ENCODE peak calls at places on chromosomes 7 and 10, in ten cellular contexts. K, Q, N, T, Z, C, S, A, Y and H are unnamed samples.

GRCh38 chr10:108180883-108181282 is 1016.4 kb upstream of the SORCS1 start:
- DNase-seq in K (no peak), Q (no peak), N (no peak), T (no peak), Z (no peak), C (no peak), S (peak), A (no peak), Y (no peak), H (no peak)

GRCh38 chr10:3740157-3740871 is 44.7 kb downstream of the KLF6 start:
- DNase-seq in K (peak), Q (no peak), N (no peak), T (no peak), Z (peak), C (no peak), S (no peak), A (no peak), Y (no peak), H (peak)

GRCh38 chr7:24741691-24742639 is 15.3 kb downstream of the GSDME start:
- DNase-seq in K (peak), Q (no peak), N (no peak), T (no peak), Z (peak), C (no peak), S (no peak), A (peak), Y (no peak), H (peak)

GRCh38 chr7:131895541-131896173 is 339.2 kb upstream of the PODXL start:
- DNase-seq in K (peak), Q (no peak), N (no peak), T (no peak), Z (peak), C (no peak), S (no peak), A (peak), Y (peak), H (peak)

GRCh38 chr10:1601371-1601906 is 135.9 kb downstream of the ADARB2 start:
- DNase-seq in K (no peak), Q (no peak), N (no peak), T (no peak), Z (no peak), C (no peak), S (no peak), A (no peak), Y (no peak), H (no peak)

GRCh38 chr10:49606981-49607535 is 3.1 kb upstream of the SLC18A3 start:
- DNase-seq in K (peak), Q (peak), N (peak), T (peak), Z (peak), C (peak), S (peak), A (peak), Y (peak), H (peak)

GRCh38 chr7:105017263-105018051 is 3.5 kb downstream of the KMT2E start:
- DNase-seq in K (no peak), Q (no peak), N (peak), T (no peak), Z (no peak), C (no peak), S (peak), A (no peak), Y (no peak), H (no peak)

GRCh38 chr10:28285816-28286215 is 17.0 kb downstream of the MPP7 start:
- DNase-seq in K (no peak), Q (no peak), N (no peak), T (no peak), Z (no peak), C (no peak), S (no peak), A (no peak), Y (no peak), H (no peak)

GRCh38 chr10:122733450-122733849 is 33.8 kb upstream of the C10orf120 start:
- DNase-seq in K (no peak), Q (no peak), N (no peak), T (no peak), Z (no peak), C (no peak), S (no peak), A (no peak), Y (no peak), H (no peak)

GRCh38 chr10:79232864-79233263 is 114.4 kb upstream of the PPIF start:
- DNase-seq in K (no peak), Q (no peak), N (no peak), T (no peak), Z (no peak), C (no peak), S (no peak), A (no peak), Y (no peak), H (no peak)

GRCh38 chr7:149205690-149206381 is 10.5 kb downstream of the ZNF282 start:
- DNase-seq in K (no peak), Q (no peak), N (no peak), T (no peak), Z (no peak), C (no peak), S (peak), A (no peak), Y (no peak), H (no peak)

GRCh38 chr7:121961491-121961890 is 88.5 kb downstream of the PTPRZ1 start:
- DNase-seq in K (peak), Q (no peak), N (no peak), T (no peak), Z (no peak), C (no peak), S (no peak), A (no peak), Y (no peak), H (no peak)

GRCh38 chr10:5575482-5576153 is 50.9 kb downstream of the CALML3 start:
- DNase-seq in K (peak), Q (no peak), N (no peak), T (no peak), Z (peak), C (no peak), S (no peak), A (no peak), Y (no peak), H (peak)

GRCh38 chr7:2821161-2821841 is 22.8 kb downstream of the GNA12 start:
- DNase-seq in K (peak), Q (no peak), N (no peak), T (no peak), Z (peak), C (peak), S (peak), A (no peak), Y (no peak), H (peak)

GRCh38 chr7:69864283-69864682 is 266.0 kb downstream of the AUTS2 start:
- DNase-seq in K (no peak), Q (no peak), N (no peak), T (no peak), Z (no peak), C (no peak), S (no peak), A (no peak), Y (no peak), H (no peak)

GRCh38 chr10:78312197-78313046 is 278.8 kb downstream of the RPS24 start:
- DNase-seq in K (peak), Q (peak), N (no peak), T (no peak), Z (peak), C (no peak), S (peak), A (no peak), Y (no peak), H (peak)